ENCODE peak calls at places on chromosomes 1 and 21, in six cellular contexts. One of them, this sample, is unnamed.

GRCh38 chr1:114154963-114155322 is 1.3 kb upstream of the SYT6 start:
- DNase-seq in stimulated activated naive CD8-positive, alpha-beta T cell treated with anti-CD3 and anti-CD28 coated beads, Interleukin-15, Interleukin-2, amounts not matched to agents 100 U/mL and 50 U/mL, for 24 hours: peak
- DNase-seq in cardiac muscle cell: peak
- DNase-seq in cardiac fibroblast: peak
- DNase-seq in activated CD4-positive, alpha-beta T cell treated with anti-CD3 and anti-CD28 coated beads, Interleukin-2, amount 50 U/mL, for 48 hours: peak
- DNase-seq in effector memory CD4-positive, alpha-beta T cell: no peak
- DNase-seq in this sample: peak

GRCh38 chr1:111961773-111962565 is 27.5 kb downstream of the KCND3 start:
- DNase-seq in activated CD4-positive, alpha-beta T cell treated with anti-CD3 and anti-CD28 coated beads, Interleukin-2, amount 50 U/mL, for 48 hours: no peak
- DNase-seq in cardiac fibroblast: no peak
- DNase-seq in effector memory CD4-positive, alpha-beta T cell: no peak
- DNase-seq in stimulated activated naive CD8-positive, alpha-beta T cell treated with anti-CD3 and anti-CD28 coated beads, Interleukin-15, Interleukin-2, amounts not matched to agents 100 U/mL and 50 U/mL, for 24 hours: no peak
- DNase-seq in cardiac muscle cell: no peak
- DNase-seq in this sample: no peak

GRCh38 chr1:226046240-226046639 is 16.3 kb upstream of the H3-3A start:
- DNase-seq in stimulated activated naive CD8-positive, alpha-beta T cell treated with anti-CD3 and anti-CD28 coated beads, Interleukin-15, Interleukin-2, amounts not matched to agents 100 U/mL and 50 U/mL, for 24 hours: no peak
- DNase-seq in effector memory CD4-positive, alpha-beta T cell: no peak
- DNase-seq in activated CD4-positive, alpha-beta T cell treated with anti-CD3 and anti-CD28 coated beads, Interleukin-2, amount 50 U/mL, for 48 hours: no peak
- DNase-seq in cardiac fibroblast: peak
- DNase-seq in cardiac muscle cell: no peak
- DNase-seq in this sample: no peak

GRCh38 chr1:53046930-53047329 is 15.1 kb upstream of the PODN start:
- DNase-seq in cardiac muscle cell: no peak
- DNase-seq in cardiac fibroblast: peak
- DNase-seq in activated CD4-positive, alpha-beta T cell treated with anti-CD3 and anti-CD28 coated beads, Interleukin-2, amount 50 U/mL, for 48 hours: no peak
- DNase-seq in effector memory CD4-positive, alpha-beta T cell: no peak
- DNase-seq in stimulated activated naive CD8-positive, alpha-beta T cell treated with anti-CD3 and anti-CD28 coated beads, Interleukin-15, Interleukin-2, amounts not matched to agents 100 U/mL and 50 U/mL, for 24 hours: no peak
- DNase-seq in this sample: no peak

GRCh38 chr1:10686404-10687040 is 109.9 kb downstream of the CASZ1 start:
- DNase-seq in cardiac muscle cell: no peak
- DNase-seq in stimulated activated naive CD8-positive, alpha-beta T cell treated with anti-CD3 and anti-CD28 coated beads, Interleukin-15, Interleukin-2, amounts not matched to agents 100 U/mL and 50 U/mL, for 24 hours: no peak
- DNase-seq in cardiac fibroblast: no peak
- DNase-seq in activated CD4-positive, alpha-beta T cell treated with anti-CD3 and anti-CD28 coated beads, Interleukin-2, amount 50 U/mL, for 48 hours: no peak
- DNase-seq in effector memory CD4-positive, alpha-beta T cell: no peak
- DNase-seq in this sample: peak

GRCh38 chr21:33419538-33420123 is 16.4 kb downstream of the IFNGR2 start:
- DNase-seq in activated CD4-positive, alpha-beta T cell treated with anti-CD3 and anti-CD28 coated beads, Interleukin-2, amount 50 U/mL, for 48 hours: no peak
- DNase-seq in effector memory CD4-positive, alpha-beta T cell: no peak
- DNase-seq in stimulated activated naive CD8-positive, alpha-beta T cell treated with anti-CD3 and anti-CD28 coated beads, Interleukin-15, Interleukin-2, amounts not matched to agents 100 U/mL and 50 U/mL, for 24 hours: no peak
- DNase-seq in cardiac muscle cell: no peak
- DNase-seq in cardiac fibroblast: peak
- DNase-seq in this sample: no peak

GRCh38 chr21:42227909-42228708 is 9.2 kb downstream of the ABCG1 start:
- DNase-seq in cardiac fibroblast: peak
- DNase-seq in effector memory CD4-positive, alpha-beta T cell: peak
- DNase-seq in stimulated activated naive CD8-positive, alpha-beta T cell treated with anti-CD3 and anti-CD28 coated beads, Interleukin-15, Interleukin-2, amounts not matched to agents 100 U/mL and 50 U/mL, for 24 hours: peak
- DNase-seq in activated CD4-positive, alpha-beta T cell treated with anti-CD3 and anti-CD28 coated beads, Interleukin-2, amount 50 U/mL, for 48 hours: peak
- DNase-seq in cardiac muscle cell: no peak
- DNase-seq in this sample: no peak

GRCh38 chr1:182527680-182528079 is 61.4 kb downstream of the RNASEL start:
- DNase-seq in activated CD4-positive, alpha-beta T cell treated with anti-CD3 and anti-CD28 coated beads, Interleukin-2, amount 50 U/mL, for 48 hours: no peak
- DNase-seq in stimulated activated naive CD8-positive, alpha-beta T cell treated with anti-CD3 and anti-CD28 coated beads, Interleukin-15, Interleukin-2, amounts not matched to agents 100 U/mL and 50 U/mL, for 24 hours: no peak
- DNase-seq in cardiac muscle cell: no peak
- DNase-seq in cardiac fibroblast: peak
- DNase-seq in effector memory CD4-positive, alpha-beta T cell: no peak
- DNase-seq in this sample: no peak

GRCh38 chr1:215140135-215140534 is 57.6 kb downstream of the KCNK2 start:
- DNase-seq in activated CD4-positive, alpha-beta T cell treated with anti-CD3 and anti-CD28 coated beads, Interleukin-2, amount 50 U/mL, for 48 hours: no peak
- DNase-seq in stimulated activated naive CD8-positive, alpha-beta T cell treated with anti-CD3 and anti-CD28 coated beads, Interleukin-15, Interleukin-2, amounts not matched to agents 100 U/mL and 50 U/mL, for 24 hours: no peak
- DNase-seq in cardiac fibroblast: no peak
- DNase-seq in cardiac muscle cell: no peak
- DNase-seq in effector memory CD4-positive, alpha-beta T cell: no peak
- DNase-seq in this sample: no peak

GRCh38 chr1:1050577-1051052 is 23.5 kb downstream of the RNF223 start:
- DNase-seq in cardiac muscle cell: no peak
- DNase-seq in effector memory CD4-positive, alpha-beta T cell: no peak
- DNase-seq in activated CD4-positive, alpha-beta T cell treated with anti-CD3 and anti-CD28 coated beads, Interleukin-2, amount 50 U/mL, for 48 hours: no peak
- DNase-seq in stimulated activated naive CD8-positive, alpha-beta T cell treated with anti-CD3 and anti-CD28 coated beads, Interleukin-15, Interleukin-2, amounts not matched to agents 100 U/mL and 50 U/mL, for 24 hours: no peak
- DNase-seq in cardiac fibroblast: no peak
- DNase-seq in this sample: no peak

GRCh38 chr1:59230622-59231021 is 66.3 kb upstream of the FGGY start:
- DNase-seq in stimulated activated naive CD8-positive, alpha-beta T cell treated with anti-CD3 and anti-CD28 coated beads, Interleukin-15, Interleukin-2, amounts not matched to agents 100 U/mL and 50 U/mL, for 24 hours: no peak
- DNase-seq in cardiac fibroblast: peak
- DNase-seq in activated CD4-positive, alpha-beta T cell treated with anti-CD3 and anti-CD28 coated beads, Interleukin-2, amount 50 U/mL, for 48 hours: no peak
- DNase-seq in cardiac muscle cell: no peak
- DNase-seq in effector memory CD4-positive, alpha-beta T cell: no peak
- DNase-seq in this sample: no peak

GRCh38 chr1:70667771-70668170 is 256.7 kb downstream of the CTH start:
- DNase-seq in activated CD4-positive, alpha-beta T cell treated with anti-CD3 and anti-CD28 coated beads, Interleukin-2, amount 50 U/mL, for 48 hours: no peak
- DNase-seq in effector memory CD4-positive, alpha-beta T cell: no peak
- DNase-seq in stimulated activated naive CD8-positive, alpha-beta T cell treated with anti-CD3 and anti-CD28 coated beads, Interleukin-15, Interleukin-2, amounts not matched to agents 100 U/mL and 50 U/mL, for 24 hours: no peak
- DNase-seq in cardiac fibroblast: no peak
- DNase-seq in cardiac muscle cell: no peak
- DNase-seq in this sample: no peak

GRCh38 chr21:15495965-15496364 is 233.8 kb upstream of the USP25 start:
- DNase-seq in activated CD4-positive, alpha-beta T cell treated with anti-CD3 and anti-CD28 coated beads, Interleukin-2, amount 50 U/mL, for 48 hours: no peak
- DNase-seq in effector memory CD4-positive, alpha-beta T cell: no peak
- DNase-seq in stimulated activated naive CD8-positive, alpha-beta T cell treated with anti-CD3 and anti-CD28 coated beads, Interleukin-15, Interleukin-2, amounts not matched to agents 100 U/mL and 50 U/mL, for 24 hours: no peak
- DNase-seq in cardiac muscle cell: no peak
- DNase-seq in cardiac fibroblast: peak
- DNase-seq in this sample: no peak

GRCh38 chr1:219264557-219264956 is 90.9 kb downstream of the LYPLAL1 start:
- DNase-seq in activated CD4-positive, alpha-beta T cell treated with anti-CD3 and anti-CD28 coated beads, Interleukin-2, amount 50 U/mL, for 48 hours: no peak
- DNase-seq in effector memory CD4-positive, alpha-beta T cell: no peak
- DNase-seq in stimulated activated naive CD8-positive, alpha-beta T cell treated with anti-CD3 and anti-CD28 coated beads, Interleukin-15, Interleukin-2, amounts not matched to agents 100 U/mL and 50 U/mL, for 24 hours: no peak
- DNase-seq in cardiac fibroblast: no peak
- DNase-seq in cardiac muscle cell: no peak
- DNase-seq in this sample: no peak

GRCh38 chr1:214422137-214422671 is 129.2 kb downstream of the PTPN14 start:
- DNase-seq in effector memory CD4-positive, alpha-beta T cell: no peak
- DNase-seq in cardiac muscle cell: no peak
- DNase-seq in activated CD4-positive, alpha-beta T cell treated with anti-CD3 and anti-CD28 coated beads, Interleukin-2, amount 50 U/mL, for 48 hours: no peak
- DNase-seq in stimulated activated naive CD8-positive, alpha-beta T cell treated with anti-CD3 and anti-CD28 coated beads, Interleukin-15, Interleukin-2, amounts not matched to agents 100 U/mL and 50 U/mL, for 24 hours: no peak
- DNase-seq in cardiac fibroblast: peak
- DNase-seq in this sample: no peak

GRCh38 chr1:117215733-117216462 is 5.2 kb upstream of the VTCN1 start:
- DNase-seq in cardiac fibroblast: no peak
- DNase-seq in stimulated activated naive CD8-positive, alpha-beta T cell treated with anti-CD3 and anti-CD28 coated beads, Interleukin-15, Interleukin-2, amounts not matched to agents 100 U/mL and 50 U/mL, for 24 hours: no peak
- DNase-seq in cardiac muscle cell: no peak
- DNase-seq in activated CD4-positive, alpha-beta T cell treated with anti-CD3 and anti-CD28 coated beads, Interleukin-2, amount 50 U/mL, for 48 hours: no peak
- DNase-seq in effector memory CD4-positive, alpha-beta T cell: no peak
- DNase-seq in this sample: no peak

GRCh38 chr1:232110281-232111090 is 483.9 kb downstream of the DISC1 start:
- DNase-seq in cardiac muscle cell: peak
- DNase-seq in stimulated activated naive CD8-positive, alpha-beta T cell treated with anti-CD3 and anti-CD28 coated beads, Interleukin-15, Interleukin-2, amounts not matched to agents 100 U/mL and 50 U/mL, for 24 hours: no peak
- DNase-seq in activated CD4-positive, alpha-beta T cell treated with anti-CD3 and anti-CD28 coated beads, Interleukin-2, amount 50 U/mL, for 48 hours: no peak
- DNase-seq in effector memory CD4-positive, alpha-beta T cell: no peak
- DNase-seq in cardiac fibroblast: no peak
- DNase-seq in this sample: peak